ENCODE peak calls at places on chromosomes 7 and 10, in four cellular contexts. V is epithelial cell of esophagus, N is fibroblast of pulmonary artery, F is AG09309. S is an unnamed sample.
A peak's percentile ranks its signal among the peaks of the same experiment; 100 is the strongest.

GRCh38 chr10:122327237-122328206 is 47.0 kb upstream of the PLEKHA1 start:
- DNase-seq in F (no peak), N (no peak), V (no peak), S (no peak)

GRCh38 chr7:4143511-4144160 is 538.5 kb upstream of the FOXK1 start:
- DNase-seq in N (no peak), F (no peak), V (no peak), S (no peak)

GRCh38 chr10:95214369-95214768 is 20.3 kb downstream of the ACSM6 start:
- DNase-seq in F (no peak), N (no peak), V (no peak), S (no peak)

GRCh38 chr7:69232445-69233376 is 365.6 kb upstream of the AUTS2 start:
- DNase-seq in F (no peak), N (no peak), V (no peak), S (no peak)

GRCh38 chr10:59508296-59508695 is 145.9 kb upstream of the FAM13C start:
- DNase-seq in F (no peak), N (no peak), V (peak; percentile 85), S (no peak)

GRCh38 chr7:32957326-32958045 is at the start of gene FKBP9:
- DNase-seq in N (peak; percentile 85), V (peak; percentile 85), F (no peak), S (peak; percentile 85)

GRCh38 chr7:15603124-15603523 is 41.3 kb upstream of the AGMO start:
- DNase-seq in V (peak; percentile 59), N (no peak), F (no peak), S (no peak)

GRCh38 chr7:4470246-4470645 is 211.8 kb upstream of the FOXK1 start:
- DNase-seq in N (no peak), V (no peak), F (no peak), S (no peak)

DNA sequence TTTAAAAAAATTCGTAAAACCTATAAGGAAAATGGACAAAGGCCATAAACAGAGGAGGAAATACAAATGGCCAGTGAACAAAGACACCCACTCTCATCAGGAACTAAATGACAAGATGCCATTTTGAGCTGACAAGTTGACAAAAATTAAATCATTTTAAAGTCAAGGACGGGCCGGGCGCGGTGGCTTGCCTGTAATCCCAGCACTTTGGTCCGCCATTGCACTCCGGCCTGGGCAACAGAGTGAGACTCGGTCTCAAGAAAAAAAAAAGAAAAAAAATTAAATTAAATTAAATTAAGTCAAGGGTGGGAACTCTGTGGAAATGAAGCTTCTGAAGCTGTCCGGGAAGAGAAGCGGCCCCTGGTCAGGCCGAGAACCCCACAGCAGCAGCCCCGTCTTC is 1.2 kb upstream of the NOM1 start:
- DNase-seq in F (no peak), V (no peak), N (no peak), S (no peak)
- H3K4me3 ChIP-seq in F (no peak overlapping the region), V (peak overlapping the region; percentile 55), N (peak overlapping the region; percentile 85), S (peak overlapping the region; percentile 90)

GRCh38 chr7:41045556-41046123 is 657.2 kb downstream of the INHBA start:
- DNase-seq in V (peak; percentile 79), N (no peak), F (no peak), S (no peak)
- H3K4me3 ChIP-seq in V (no peak overlapping the region), N (no peak overlapping the region), F (no peak overlapping the region), S (no peak overlapping the region)

DNA sequence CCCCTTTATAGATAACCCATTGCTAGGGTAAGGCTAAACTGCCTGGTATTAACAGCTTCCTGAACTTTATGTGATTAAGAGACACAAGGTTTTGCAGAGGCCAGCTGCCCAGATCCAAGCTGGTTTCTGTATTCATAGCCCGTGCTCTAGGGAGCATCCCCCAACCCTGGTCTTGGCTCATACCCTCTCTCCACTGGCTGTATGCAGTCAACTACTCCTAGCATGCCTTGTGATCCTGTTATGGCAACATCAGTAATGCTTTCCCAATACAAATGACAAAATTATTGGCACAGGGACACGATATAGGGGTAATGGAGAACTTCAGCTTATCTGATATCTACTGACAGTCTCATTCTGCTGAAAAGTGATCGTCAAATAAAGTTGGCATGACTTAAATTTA is 202.8 kb upstream of the MKLN1 start:
- DNase-seq in N (no peak), F (no peak), V (no peak), S (no peak)
- H3K4me3 ChIP-seq in N (no peak overlapping the region), F (no peak overlapping the region), V (no peak overlapping the region), S (no peak overlapping the region)

DNA sequence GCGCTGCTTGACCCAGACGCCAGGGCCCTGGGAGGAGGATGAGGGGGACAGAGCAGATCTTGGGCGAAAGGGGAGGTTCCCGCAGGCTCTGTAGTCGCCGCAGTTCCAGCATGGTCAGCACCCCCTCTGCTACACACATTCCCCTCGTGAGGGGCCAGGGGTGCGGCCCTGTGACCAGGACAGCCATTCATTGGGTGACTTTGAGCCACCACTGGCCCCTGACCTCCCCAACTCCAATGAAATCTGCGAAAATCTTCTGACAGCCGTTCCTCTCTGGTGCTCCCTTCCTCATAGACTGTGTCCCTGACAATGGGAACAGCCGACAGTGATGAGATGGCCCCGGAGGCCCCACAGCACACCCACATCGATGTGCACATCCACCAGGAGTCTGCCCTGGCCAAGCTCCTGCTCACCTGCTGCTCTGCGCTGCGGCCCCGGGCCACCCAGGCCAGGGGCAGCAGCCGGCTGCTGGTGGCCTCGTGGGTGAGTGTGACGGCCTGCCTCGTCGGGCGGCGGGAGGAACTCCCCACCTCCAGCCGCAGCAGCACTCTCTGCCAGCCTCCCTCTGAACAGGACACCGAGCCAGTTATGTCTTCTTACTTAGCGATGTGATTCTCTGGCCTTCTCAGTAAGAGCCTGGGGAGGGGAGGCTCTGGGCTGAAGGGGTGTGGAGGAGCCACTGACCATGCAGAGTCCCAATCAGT is 825 bp downstream of the TMEM176A start:
- DNase-seq in F (no peak), N (no peak), V (no peak), S (no peak)
- H3K4me3 ChIP-seq in F (no peak overlapping the region), N (no peak overlapping the region), V (no peak overlapping the region), S (no peak overlapping the region)